ENCODE peak calls at places on chromosome 14, in nine cellular contexts. T is stomach, A is sigmoid colon, M is transverse colon, R is endothelial cell of umbilical vein, N is HCT116, S is GM12878, C is vagina, Y is HepG2. L is an unnamed sample.

GRCh38 chr14:20606190-20606901 is 15.2 kb upstream of the RNASE12 start:
- DNase-seq in T (peak), A (no peak), M (peak), R (peak), N (no peak), S (no peak), C (no peak), Y (peak), L (peak)

GRCh38 chr14:39731912-39732311 is 299.7 kb upstream of the FBXO33 start:
- DNase-seq in T (no peak), A (no peak), M (no peak), R (no peak), N (peak), S (no peak), C (no peak), Y (peak), L (no peak)

GRCh38 chr14:38208825-38209562 is 1.3 kb downstream of the SSTR1 start:
- DNase-seq in T (peak), A (no peak), M (peak), R (peak), N (no peak), S (no peak), C (no peak), Y (peak), L (no peak)

GRCh38 chr14:68877993-68878575 is 85.2 kb upstream of the ZFP36L1 start:
- DNase-seq in T (no peak), A (peak), M (no peak), R (no peak), N (no peak), S (no peak), C (no peak), Y (no peak), L (no peak)

GRCh38 chr14:96264850-96265249 is 8.8 kb downstream of the BDKRB1 start:
- DNase-seq in T (no peak), A (peak), M (no peak), R (no peak), N (no peak), S (no peak), C (no peak), Y (no peak), L (no peak)

GRCh38 chr14:54435500-54435981 is 5.6 kb downstream of the CNIH1 start:
- DNase-seq in T (no peak), A (no peak), M (no peak), R (peak), N (no peak), S (no peak), C (no peak), Y (no peak), L (no peak)

GRCh38 chr14:95918466-95918865 is 41.8 kb downstream of the TUNAR start:
- DNase-seq in T (no peak), A (no peak), M (no peak), R (no peak), N (no peak), S (no peak), C (no peak), Y (no peak), L (no peak)

GRCh38 chr14:94767321-94767878 is 2.5 kb downstream of the GSC start:
- DNase-seq in T (no peak), A (no peak), M (no peak), R (no peak), N (no peak), S (no peak), C (no peak), Y (no peak), L (no peak)

GRCh38 chr14:105093426-105094192 is 28.4 kb upstream of the GPR132 start:
- DNase-seq in T (peak), A (peak), M (peak), R (peak), N (peak), S (peak), C (no peak), Y (peak), L (peak)
- H3K27ac ChIP-seq in T (peak), A (peak), M (peak), R (peak), N (peak), S (peak), C (peak), Y (no peak), L (peak)

GRCh38 chr14:100213956-100214767 is 24.8 kb upstream of the YY1 start:
- DNase-seq in T (peak), A (peak), M (peak), R (peak), N (peak), S (no peak), C (no peak), Y (peak), L (peak)
- TF ChIP-seq POLR2A in T (no peak), A (peak), M (peak), R (peak), N (peak), S (peak), C (no peak), Y (peak), L (peak)

DNA sequence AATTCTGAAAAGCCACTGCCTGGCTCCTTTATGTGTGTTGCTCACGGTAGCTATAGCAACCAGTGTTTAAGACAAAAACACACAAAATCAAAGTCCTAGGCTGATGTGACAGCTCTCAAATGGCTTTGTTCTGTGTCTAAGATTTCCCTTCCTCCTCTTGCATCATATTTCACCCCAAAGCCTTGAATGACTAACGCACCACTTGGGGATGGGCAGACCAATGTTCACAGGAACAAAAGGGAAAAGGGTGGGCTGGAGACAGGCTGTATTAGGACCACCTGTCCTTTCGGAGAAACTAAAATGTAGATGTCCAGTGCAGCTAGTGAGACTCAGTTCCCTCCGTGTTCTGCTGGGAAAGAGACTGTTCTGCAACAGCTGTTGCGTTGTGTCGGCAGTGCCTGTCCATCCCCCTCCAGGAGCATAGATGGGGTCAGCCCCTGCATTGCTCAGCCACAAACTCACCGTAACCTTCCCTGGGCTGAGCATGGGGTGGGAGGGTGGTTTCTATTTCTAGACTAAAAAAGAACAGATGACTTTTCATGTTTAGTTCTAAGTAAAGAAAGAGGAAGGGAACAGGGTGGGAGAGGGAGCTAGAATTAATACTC is 26.8 kb upstream of the DAAM1 start:
- DNase-seq in T (no peak), A (no peak), M (no peak), R (peak), N (peak), S (no peak), C (no peak), Y (peak), L (no peak)
- TF ChIP-seq POLR2AphosphoS5 in T (no peak), A (peak), M (no peak), R (no peak), N (no peak), S (no peak), C (no peak), Y (no peak), L (no peak)

GRCh38 chr14:81980601-81981310 is 447.1 kb upstream of the SEL1L start:
- DNase-seq in T (no peak), A (no peak), M (no peak), R (no peak), N (no peak), S (no peak), C (no peak), Y (peak), L (no peak)
- H3K27ac ChIP-seq in T (no peak), A (no peak), M (no peak), R (no peak), N (no peak), S (no peak), C (no peak), Y (peak), L (no peak)

GRCh38 chr14:75258803-75259509 is 19.7 kb upstream of the FOS start:
- DNase-seq in T (peak), A (peak), M (peak), R (peak), N (peak), S (peak), C (peak), Y (peak), L (peak)
- TF ChIP-seq POLR2A in T (no peak), A (peak), M (peak), R (peak), N (no peak), S (no peak), C (no peak), Y (no peak), L (peak)

GRCh38 chr14:50311974-50312733 is at the start of the genes DMAC2L and L2HGDH:
- DNase-seq in T (peak), A (peak), M (peak), R (peak), N (peak), S (peak), C (peak), Y (peak), L (peak)
- TF ChIP-seq POLR2AphosphoS5 in T (peak), A (peak), M (peak), R (peak), N (peak), S (peak), C (peak), Y (peak), L (peak)

L was measured in prostate gland.